ENCODE peak calls at places on chromosome 12, in five cellular contexts. N is neural crest cell, G is Calu3, M is right lobe of liver, O is adrenal gland. X is an unnamed sample.

GRCh38 chr12:18430425-18431048 is 169.2 kb downstream of the PIK3C2G start:
- DNase-seq in N (peak), G (peak), M (peak), O (peak), X (no peak)

GRCh38 chr12:59651230-59651920 is 55.5 kb downstream of the SLC16A7 start:
- DNase-seq in N (no peak), G (peak), M (no peak), O (peak), X (no peak)

GRCh38 chr12:130473266-130473665 is 135.6 kb downstream of the PIWIL1 start:
- DNase-seq in N (no peak), G (no peak), M (no peak), O (no peak), X (no peak)

GRCh38 chr12:89650239-89650638 is 58.4 kb downstream of the ATP2B1 start:
- DNase-seq in N (no peak), G (no peak), M (no peak), O (no peak), X (no peak)

GRCh38 chr12:110042260-110042659 is 6.1 kb downstream of the C12orf76 start:
- DNase-seq in N (no peak), G (no peak), M (peak), O (no peak), X (no peak)

GRCh38 chr12:108921946-108922345 is 42.1 kb downstream of the DAO start:
- DNase-seq in N (no peak), G (no peak), M (no peak), O (no peak), X (no peak)

GRCh38 chr12:55816876-55817351 is 610 bp downstream of the SARNP start:
- DNase-seq in N (no peak), G (no peak), M (no peak), O (no peak), X (no peak)

GRCh38 chr12:17064834-17065233 is 458.9 kb upstream of the LMO3 start:
- DNase-seq in N (no peak), G (no peak), M (no peak), O (no peak), X (no peak)

GRCh38 chr12:128418944-128419343 is 152.0 kb downstream of the TMEM132C start:
- DNase-seq in N (no peak), G (no peak), M (no peak), O (no peak), X (no peak)

GRCh38 chr12:92827836-92828431 is 101.2 kb downstream of the EEA1 start:
- DNase-seq in N (peak), G (peak), M (no peak), O (no peak), X (no peak)

GRCh38 chr12:127773520-127773919 is 493.4 kb upstream of the TMEM132C start:
- DNase-seq in N (no peak), G (no peak), M (no peak), O (no peak), X (no peak)

GRCh38 chr12:67764055-67764454 is 115.5 kb downstream of the DYRK2 start:
- DNase-seq in N (no peak), G (no peak), M (no peak), O (no peak), X (no peak)

GRCh38 chr12:39402922-39403321 is 40.0 kb downstream of the KIF21A start:
- DNase-seq in N (no peak), G (no peak), M (no peak), O (no peak), X (no peak)

GRCh38 chr12:94813314-94813713 is 163.0 kb upstream of the TMCC3 start:
- DNase-seq in N (no peak), G (no peak), M (no peak), O (no peak), X (no peak)

GRCh38 chr12:125262866-125263265 is 197.6 kb downstream of the AACS start:
- DNase-seq in N (no peak), G (no peak), M (no peak), O (no peak), X (no peak)

GRCh38 chr12:64102339-64102738 is 119.8 kb downstream of the KICS2 start:
- DNase-seq in N (no peak), G (no peak), M (no peak), O (no peak), X (no peak)

GRCh38 chr12:70692681-70693288 is 55.6 kb upstream of the PTPRB start:
- DNase-seq in N (no peak), G (no peak), M (no peak), O (no peak), X (no peak)

GRCh38 chr12:26226629-26227375 is 31.4 kb downstream of the SSPN start:
- DNase-seq in N (peak), G (peak), M (peak), O (peak), X (no peak)

GRCh38 chr12:27333311-27334009 is 824 bp downstream of the BMAL2 start:
- DNase-seq in N (peak), G (peak), M (peak), O (peak), X (no peak)

GRCh38 chr12:117169548-117169947 is 20.7 kb downstream of the FBXO21 start:
- DNase-seq in N (no peak), G (no peak), M (no peak), O (peak), X (no peak)

GRCh38 chr12:61538951-61539350 is 721.3 kb upstream of the USP15 start:
- DNase-seq in N (no peak), G (peak), M (no peak), O (no peak), X (no peak)

GRCh38 chr12:53696655-53697321 is 20.9 kb upstream of the ATP5MC2 start:
- DNase-seq in N (no peak), G (no peak), M (no peak), O (no peak), X (no peak)

GRCh38 chr12:129073157-129073915 is 220.1 kb downstream of the GLT1D1 start:
- DNase-seq in N (no peak), G (no peak), M (no peak), O (no peak), X (no peak)

GRCh38 chr12:39145175-39145999 is 240.0 kb upstream of the CPNE8 start:
- DNase-seq in N (peak), G (no peak), M (no peak), O (peak), X (no peak)

GRCh38 chr12:57474862-57475261 is 4.8 kb downstream of the ARHGAP9 start:
- DNase-seq in N (no peak), G (no peak), M (no peak), O (no peak), X (no peak)

GRCh38 chr12:117900561-117900960 is 68.2 kb downstream of the KSR2 start:
- DNase-seq in N (no peak), G (no peak), M (no peak), O (no peak), X (no peak)

GRCh38 chr12:30795660-30796507 is 41.1 kb upstream of the CAPRIN2 start:
- DNase-seq in N (peak), G (peak), M (peak), O (peak), X (no peak)

GRCh38 chr12:130263996-130264395 is 73.7 kb upstream of the PIWIL1 start:
- DNase-seq in N (no peak), G (no peak), M (no peak), O (no peak), X (no peak)

GRCh38 chr12:68405292-68405900 is 73.2 kb upstream of the MDM1 start:
- DNase-seq in N (no peak), G (no peak), M (no peak), O (no peak), X (no peak)

GRCh38 chr12:40646456-40646855 is 45.8 kb upstream of the CNTN1 start:
- DNase-seq in N (no peak), G (no peak), M (no peak), O (no peak), X (no peak)

GRCh38 chr12:65916991-65917676 is 92.9 kb downstream of the HMGA2 start:
- DNase-seq in N (no peak), G (no peak), M (no peak), O (no peak), X (no peak)
- TF ChIP-seq CTCF in N (no peak), G (no peak), M (no peak), O (no peak), X (no peak)

GRCh38 chr12:132436791-132437251 is 53.1 kb upstream of the FBRSL1 start:
- DNase-seq in N (no peak), G (no peak), M (no peak), O (no peak), X (no peak)

GRCh38 chr12:132433641-132434395 is 56.1 kb upstream of the FBRSL1 start:
- DNase-seq in N (no peak), G (peak), M (no peak), O (peak), X (no peak)

GRCh38 chr12:132437252-132438138 is 52.5 kb upstream of the FBRSL1 start:
- DNase-seq in N (no peak), G (no peak), M (no peak), O (no peak), X (no peak)

GRCh38 chr12:132438139-132438700 is 51.7 kb upstream of the FBRSL1 start:
- DNase-seq in N (no peak), G (no peak), M (no peak), O (no peak), X (no peak)

GRCh38 chr12:132435486-132436187 is 54.3 kb upstream of the FBRSL1 start:
- DNase-seq in N (no peak), G (no peak), M (no peak), O (no peak), X (no peak)
- TF ChIP-seq CTCF in N (no peak), G (no peak), M (no peak), O (no peak), X (no peak)

DNA sequence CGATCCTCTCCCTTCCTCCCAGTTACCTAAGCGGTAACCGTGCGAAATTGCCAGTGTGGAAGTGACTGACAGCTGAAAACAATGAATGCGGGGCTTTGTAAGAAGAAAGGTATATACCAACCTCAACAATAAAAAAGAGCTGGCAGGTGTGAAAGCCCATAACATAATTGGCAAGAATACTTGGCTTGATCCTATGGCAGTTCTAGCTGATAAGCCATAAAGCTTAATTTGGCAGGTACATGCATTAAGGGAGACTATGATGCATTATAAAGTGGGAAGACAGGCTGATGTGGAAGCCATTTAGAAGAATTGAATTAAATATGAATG is 71.4 kb downstream of the CRACR2A start:
- DNase-seq in N (no peak), G (no peak), M (no peak), O (no peak), X (no peak)
- TF ChIP-seq CTCF in N (no peak), G (no peak), M (no peak), O (no peak), X (no peak)

DNA sequence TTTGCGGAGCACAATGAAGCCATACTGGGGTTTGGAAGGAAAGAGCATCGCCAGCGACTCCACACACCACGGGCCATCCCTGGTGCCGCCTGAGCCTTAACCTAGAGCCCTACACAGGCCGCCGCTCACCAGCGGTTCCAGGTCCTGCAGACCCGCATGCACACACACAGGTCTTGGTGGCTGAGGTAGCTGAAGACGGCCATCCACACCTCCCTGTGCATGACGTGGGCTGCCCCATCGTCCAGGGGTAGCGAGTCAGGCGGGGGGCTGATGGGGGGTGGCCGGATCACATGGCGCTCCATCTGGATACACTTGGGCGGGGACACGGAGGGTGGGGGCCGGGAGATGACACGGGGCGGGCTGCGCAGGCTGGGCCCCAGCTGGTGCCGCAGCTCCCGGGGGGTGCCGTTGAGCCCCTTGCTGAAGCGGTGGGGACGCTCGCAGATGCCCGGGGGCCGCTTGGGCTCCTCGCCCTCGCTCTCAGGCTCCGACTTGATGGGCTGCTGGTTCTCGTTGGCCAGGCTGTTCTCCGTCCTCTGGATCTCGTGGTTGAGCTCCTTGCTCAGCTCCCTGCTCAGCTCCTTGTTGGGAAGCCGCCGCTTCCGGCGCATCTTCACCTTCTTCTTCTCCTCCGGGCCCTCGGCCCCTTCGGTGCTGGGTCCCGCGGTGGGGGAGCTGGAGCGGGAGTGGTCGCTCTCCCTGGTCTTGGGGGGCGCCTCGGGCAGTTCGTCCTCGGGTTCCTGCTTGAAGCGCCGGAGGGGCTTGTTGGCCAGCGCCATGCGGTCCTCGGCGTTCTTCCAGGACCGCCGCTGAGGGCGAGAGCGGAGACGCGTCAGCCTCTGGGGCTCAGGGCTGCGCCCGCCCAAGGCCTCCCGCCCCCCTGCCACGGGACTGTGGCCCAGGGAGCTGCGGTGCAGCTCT is 42.4 kb downstream of the RNF34 start:
- DNase-seq in N (no peak), G (no peak), M (no peak), O (no peak), X (no peak)
- TF ChIP-seq CTCF in N (no peak), G (no peak), M (no peak), O (no peak), X (no peak)

GRCh38 chr12:111327474-111327873 is 41.4 kb downstream of the PHETA1 start:
- DNase-seq in N (no peak), G (no peak), M (no peak), O (no peak), X (no peak)
- TF ChIP-seq CTCF in N (no peak), G (no peak), M (no peak), O (no peak), X (no peak)

GRCh38 chr12:123384318-123384993 is 524 bp downstream of the KMT5A start:
- DNase-seq in N (no peak), G (peak), M (peak), O (peak), X (no peak)
- TF ChIP-seq CTCF in N (peak), G (no peak), M (no peak), O (no peak), X (no peak)

GRCh38 chr12:115137812-115138521 is 454.0 kb upstream of the TBX3 start:
- DNase-seq in N (no peak), G (no peak), M (no peak), O (no peak), X (no peak)

GRCh38 chr12:115144425-115144824 is 460.4 kb upstream of the TBX3 start:
- DNase-seq in N (no peak), G (no peak), M (no peak), O (no peak), X (no peak)

GRCh38 chr12:115146453-115146852 is 462.5 kb upstream of the TBX3 start:
- DNase-seq in N (no peak), G (no peak), M (no peak), O (no peak), X (no peak)

GRCh38 chr12:115135800-115136211 is 451.8 kb upstream of the TBX3 start:
- DNase-seq in N (no peak), G (no peak), M (peak), O (peak), X (no peak)

DNA sequence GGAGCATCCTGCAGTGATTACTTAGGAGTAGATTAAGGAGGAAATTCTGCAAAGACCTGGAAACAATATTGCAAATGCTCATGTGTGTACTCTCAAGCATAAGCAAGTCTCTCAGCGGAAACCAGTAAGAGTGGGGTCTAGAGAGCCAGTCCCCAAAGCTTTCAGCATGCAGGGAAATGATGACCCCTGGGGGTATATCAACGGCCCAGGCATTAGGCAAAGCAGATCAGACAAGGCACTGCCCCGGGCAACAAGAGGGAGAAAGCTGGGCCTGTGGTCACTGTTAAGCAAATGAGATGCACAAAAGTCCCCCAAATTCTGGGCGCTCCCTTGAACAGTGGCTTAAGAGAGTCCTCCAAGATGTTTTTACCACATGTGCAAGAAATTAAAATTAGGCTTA is 457.0 kb upstream of the TBX3 start:
- DNase-seq in N (no peak), G (no peak), M (no peak), O (no peak), X (no peak)
- TF ChIP-seq CTCF in N (no peak), G (no peak), M (no peak), O (no peak), X (no peak)